ENCODE peak calls at places on chromosomes 2 and 18, in ten cellular contexts. U is epithelial cell of esophagus; R is HS-5; P is NCI-H1105 treated with DMSO at 0.1 percent for 48 hours; E is smooth muscle cell of the brain vasculature; Z is RPMI7951; V is stimulated activated CD4-positive, alpha-beta T cell treated with anti-CD3 and anti-CD28 coated beads, TNF-alpha, amount 100 ng/mL, for 4 hours; H is activated naive CD4-positive, alpha-beta T cell; M is substantia nigra; I is progenitor cell of endocrine pancreas. O is an unnamed sample.

GRCh38 chr18:5841518-5841917 is 53.8 kb downstream of the TMEM200C start:
- DNase-seq in U (no peak), R (no peak), P (peak), E (no peak), Z (no peak), V (no peak), H (no peak), M (no peak), I (no peak), O (no peak)

GRCh38 chr2:53498210-53498609 is 269.4 kb upstream of the CHAC2 start:
- DNase-seq in U (peak), R (no peak), P (no peak), E (no peak), Z (no peak), V (no peak), H (no peak), M (no peak), I (no peak), O (no peak)

GRCh38 chr18:21099442-21099841 is 12.2 kb downstream of the ROCK1 start:
- DNase-seq in U (no peak), R (no peak), P (no peak), E (no peak), Z (no peak), V (no peak), H (no peak), M (no peak), I (no peak), O (no peak)

GRCh38 chr18:42798606-42799005 is 316.9 kb downstream of the RIT2 start:
- DNase-seq in U (no peak), R (no peak), P (peak), E (no peak), Z (no peak), V (no peak), H (no peak), M (no peak), I (no peak), O (no peak)

GRCh38 chr2:121197369-121198091 is 87.5 kb downstream of the TFCP2L1 start:
- DNase-seq in U (peak), R (peak), P (no peak), E (no peak), Z (peak), V (no peak), H (no peak), M (peak), I (no peak), O (no peak)

GRCh38 chr2:232523682-232524597 is 2.0 kb upstream of the CHRND start:
- DNase-seq in U (peak), R (no peak), P (no peak), E (no peak), Z (no peak), V (no peak), H (no peak), M (no peak), I (peak), O (peak)

GRCh38 chr2:216161967-216162366 is 52.8 kb downstream of the XRCC5 start:
- DNase-seq in U (no peak), R (no peak), P (no peak), E (no peak), Z (no peak), V (no peak), H (no peak), M (no peak), I (no peak), O (no peak)

GRCh38 chr18:63697261-63697660 is 5.5 kb upstream of the SERPINB11 start:
- DNase-seq in U (no peak), R (no peak), P (no peak), E (no peak), Z (no peak), V (no peak), H (no peak), M (no peak), I (no peak), O (no peak)

GRCh38 chr2:144268036-144268678 is 251.8 kb downstream of the ZEB2 start:
- DNase-seq in U (no peak), R (no peak), P (no peak), E (no peak), Z (no peak), V (no peak), H (no peak), M (no peak), I (no peak), O (no peak)

GRCh38 chr18:53991805-53992204 is 232.7 kb downstream of the MBD2 start:
- DNase-seq in U (no peak), R (peak), P (no peak), E (no peak), Z (peak), V (no peak), H (no peak), M (no peak), I (no peak), O (no peak)

GRCh38 chr18:46711444-46711863 is 45.4 kb downstream of the ST8SIA5 start:
- DNase-seq in U (no peak), R (no peak), P (no peak), E (no peak), Z (peak), V (no peak), H (no peak), M (no peak), I (no peak), O (no peak)

GRCh38 chr2:233928594-233929351 is 11.6 kb downstream of the TRPM8 start:
- DNase-seq in U (peak), R (no peak), P (peak), E (no peak), Z (peak), V (no peak), H (no peak), M (no peak), I (no peak), O (peak)

GRCh38 chr2:63882395-63883130 is 40.9 kb downstream of the UGP2 start:
- DNase-seq in U (no peak), R (no peak), P (no peak), E (no peak), Z (no peak), V (no peak), H (no peak), M (no peak), I (no peak), O (no peak)

GRCh38 chr2:7884338-7884737 is 797.5 kb upstream of the ID2 start:
- DNase-seq in U (no peak), R (no peak), P (no peak), E (no peak), Z (no peak), V (no peak), H (no peak), M (no peak), I (no peak), O (no peak)

GRCh38 chr2:122875091-122875651 is 1119.7 kb downstream of the TSN start:
- DNase-seq in U (no peak), R (no peak), P (no peak), E (no peak), Z (no peak), V (no peak), H (no peak), M (no peak), I (no peak), O (no peak)

GRCh38 chr2:169933124-169933711 is 106.0 kb downstream of the UBR3 start:
- DNase-seq in U (peak), R (no peak), P (peak), E (peak), Z (peak), V (no peak), H (no peak), M (no peak), I (no peak), O (no peak)

GRCh38 chr2:37456479-37456878 is 112.0 kb downstream of the QPCT start:
- DNase-seq in U (peak), R (no peak), P (no peak), E (no peak), Z (peak), V (no peak), H (no peak), M (no peak), I (no peak), O (no peak)

GRCh38 chr2:97988722-97989121 is 7.0 kb downstream of the TMEM131 start:
- DNase-seq in U (no peak), R (no peak), P (no peak), E (no peak), Z (peak), V (no peak), H (no peak), M (no peak), I (no peak), O (no peak)

GRCh38 chr2:61978522-61978921 is 73.0 kb downstream of the COMMD1 start:
- DNase-seq in U (no peak), R (no peak), P (peak), E (no peak), Z (peak), V (no peak), H (no peak), M (no peak), I (no peak), O (no peak)

GRCh38 chr18:79947881-79948610 is 3.4 kb downstream of the SLC66A2 start:
- DNase-seq in U (no peak), R (no peak), P (no peak), E (no peak), Z (no peak), V (no peak), H (no peak), M (no peak), I (no peak), O (no peak)

GRCh38 chr18:67043276-67043675 is 439.4 kb upstream of the CDH19 start:
- DNase-seq in U (no peak), R (no peak), P (no peak), E (no peak), Z (no peak), V (no peak), H (no peak), M (no peak), I (no peak), O (no peak)

GRCh38 chr18:45967007-45967706 is at the start of gene EPG5:
- DNase-seq in U (peak), R (peak), P (peak), E (peak), Z (peak), V (peak), H (peak), M (peak), I (peak), O (peak)

GRCh38 chr2:66495788-66496640 is 61.1 kb downstream of the MEIS1 start:
- DNase-seq in U (peak), R (peak), P (peak), E (no peak), Z (peak), V (no peak), H (no peak), M (no peak), I (no peak), O (peak)

GRCh38 chr2:19568809-19569208 is 210.4 kb upstream of the OSR1 start:
- DNase-seq in U (no peak), R (no peak), P (no peak), E (no peak), Z (no peak), V (no peak), H (no peak), M (no peak), I (no peak), O (no peak)

GRCh38 chr18:49560277-49561126 is 1.4 kb upstream of the LIPG start:
- DNase-seq in U (peak), R (no peak), P (peak), E (no peak), Z (no peak), V (no peak), H (no peak), M (no peak), I (peak), O (no peak)

GRCh38 chr2:46326231-46326980 is 29.2 kb downstream of the EPAS1 start:
- DNase-seq in U (peak), R (no peak), P (no peak), E (no peak), Z (no peak), V (no peak), H (no peak), M (no peak), I (no peak), O (peak)

GRCh38 chr2:8297376-8298213 is 384.3 kb upstream of the ID2 start:
- DNase-seq in U (no peak), R (no peak), P (no peak), E (no peak), Z (no peak), V (no peak), H (no peak), M (no peak), I (no peak), O (no peak)

GRCh38 chr18:9918016-9918680 is 4.3 kb downstream of the VAPA start:
- DNase-seq in U (peak), R (no peak), P (no peak), E (no peak), Z (peak), V (no peak), H (no peak), M (no peak), I (no peak), O (no peak)

O was measured in HuH-7.5.